ENCODE peak calls at places on chromosomes 4 and X, in seven cellular contexts. One of them, this sample, is unnamed.

GRCh38 chr4:77582716-77583115 is 22.9 kb upstream of the CXCL13 start:
- DNase-seq in MCF 10A: no peak
- DNase-seq in A673: no peak
- DNase-seq in kidney tubule cell: peak; percentile 76
- DNase-seq in hepatic stellate cell: no peak
- DNase-seq in iris pigment epithelial cell: no peak
- DNase-seq in lower leg skin: no peak
- DNase-seq in this sample: no peak

GRCh38 chrX:31397119-31397518 is 325.3 kb upstream of the FTHL17 start:
- DNase-seq in lower leg skin: no peak
- DNase-seq in MCF 10A: peak; percentile 22
- DNase-seq in A673: no peak
- DNase-seq in iris pigment epithelial cell: peak; percentile 20
- DNase-seq in hepatic stellate cell: peak; percentile 37
- DNase-seq in kidney tubule cell: peak; percentile 69
- DNase-seq in this sample: no peak

GRCh38 chrX:107700317-107700774 is 72.0 kb downstream of the PRPS1 start:
- DNase-seq in MCF 10A: peak; percentile 77
- DNase-seq in A673: peak; percentile 12
- DNase-seq in hepatic stellate cell: no peak
- DNase-seq in kidney tubule cell: peak; percentile 58
- DNase-seq in lower leg skin: peak; percentile 84
- DNase-seq in iris pigment epithelial cell: peak; percentile 93
- DNase-seq in this sample: no peak

GRCh38 chr4:123804171-123804721 is 407.7 kb downstream of the SPRY1 start:
- DNase-seq in iris pigment epithelial cell: no peak
- DNase-seq in A673: no peak
- DNase-seq in kidney tubule cell: peak; percentile 29
- DNase-seq in lower leg skin: no peak
- DNase-seq in MCF 10A: no peak
- DNase-seq in hepatic stellate cell: no peak
- DNase-seq in this sample: no peak

GRCh38 chrX:51440365-51440764 is 56.0 kb downstream of the NUDT11 start:
- DNase-seq in hepatic stellate cell: no peak
- DNase-seq in MCF 10A: no peak
- DNase-seq in kidney tubule cell: no peak
- DNase-seq in iris pigment epithelial cell: no peak
- DNase-seq in lower leg skin: no peak
- DNase-seq in A673: no peak
- DNase-seq in this sample: no peak

GRCh38 chr4:15413010-15413622 is 14.7 kb upstream of the C1QTNF7 start:
- DNase-seq in lower leg skin: no peak
- DNase-seq in hepatic stellate cell: no peak
- DNase-seq in kidney tubule cell: no peak
- DNase-seq in iris pigment epithelial cell: no peak
- DNase-seq in MCF 10A: peak; percentile 44
- DNase-seq in A673: no peak
- DNase-seq in this sample: no peak

GRCh38 chr4:168923526-168924194 is 86.4 kb downstream of the CBR4 start:
- DNase-seq in iris pigment epithelial cell: peak; percentile 80
- DNase-seq in hepatic stellate cell: peak; percentile 57
- DNase-seq in kidney tubule cell: peak; percentile 71
- DNase-seq in MCF 10A: peak; percentile 78
- DNase-seq in A673: peak; percentile 83
- DNase-seq in lower leg skin: no peak
- DNase-seq in this sample: peak; percentile 45

GRCh38 chr4:156970501-156971167 is 965 bp downstream of the PDGFC start:
- DNase-seq in lower leg skin: peak; percentile 94
- DNase-seq in hepatic stellate cell: peak; percentile 72
- DNase-seq in MCF 10A: peak; percentile 83
- DNase-seq in iris pigment epithelial cell: peak; percentile 73
- DNase-seq in A673: peak; percentile 86
- DNase-seq in kidney tubule cell: peak; percentile 72
- DNase-seq in this sample: peak; percentile 57

GRCh38 chr4:13701937-13702446 is 74.5 kb upstream of the BOD1L1 start:
- DNase-seq in kidney tubule cell: peak; percentile 87
- DNase-seq in iris pigment epithelial cell: peak; percentile 69
- DNase-seq in A673: no peak
- DNase-seq in hepatic stellate cell: no peak
- DNase-seq in lower leg skin: no peak
- DNase-seq in MCF 10A: peak; percentile 89
- DNase-seq in this sample: peak; percentile 8

GRCh38 chr4:2353222-2354107 is 65.0 kb downstream of the ZFYVE28 start:
- DNase-seq in iris pigment epithelial cell: no peak
- DNase-seq in A673: no peak
- DNase-seq in lower leg skin: peak; percentile 80
- DNase-seq in kidney tubule cell: no peak
- DNase-seq in MCF 10A: no peak
- DNase-seq in hepatic stellate cell: no peak
- DNase-seq in this sample: no peak

GRCh38 chrX:65574356-65574755 is 39.8 kb upstream of the LAS1L start:
- DNase-seq in MCF 10A: no peak
- DNase-seq in hepatic stellate cell: no peak
- DNase-seq in kidney tubule cell: no peak
- DNase-seq in lower leg skin: peak; percentile 23
- DNase-seq in iris pigment epithelial cell: no peak
- DNase-seq in A673: no peak
- DNase-seq in this sample: no peak

GRCh38 chrX:1451676-1452496 is 823 bp downstream of the ASMTL start:
- DNase-seq in MCF 10A: no peak
- DNase-seq in A673: no peak
- DNase-seq in lower leg skin: peak; percentile 84
- DNase-seq in hepatic stellate cell: no peak
- DNase-seq in kidney tubule cell: no peak
- DNase-seq in iris pigment epithelial cell: no peak
- DNase-seq in this sample: no peak

GRCh38 chr4:55733874-55734437 is 85.6 kb upstream of the EXOC1L start:
- DNase-seq in MCF 10A: peak; percentile 96
- DNase-seq in A673: peak; percentile 3
- DNase-seq in lower leg skin: peak; percentile 93
- DNase-seq in iris pigment epithelial cell: peak; percentile 40
- DNase-seq in kidney tubule cell: peak; percentile 87
- DNase-seq in hepatic stellate cell: no peak
- DNase-seq in this sample: no peak

GRCh38 chr4:125762537-125762936 is 447.8 kb downstream of the FAT4 start:
- DNase-seq in A673: no peak
- DNase-seq in iris pigment epithelial cell: peak; percentile 7
- DNase-seq in hepatic stellate cell: no peak
- DNase-seq in MCF 10A: no peak
- DNase-seq in kidney tubule cell: no peak
- DNase-seq in lower leg skin: no peak
- DNase-seq in this sample: no peak

GRCh38 chr4:43234626-43235025 is 342.1 kb downstream of the GRXCR1 start:
- DNase-seq in kidney tubule cell: no peak
- DNase-seq in MCF 10A: no peak
- DNase-seq in hepatic stellate cell: peak; percentile 20
- DNase-seq in lower leg skin: no peak
- DNase-seq in iris pigment epithelial cell: no peak
- DNase-seq in A673: no peak
- DNase-seq in this sample: no peak

GRCh38 chrX:6891404-6891803 is 256.1 kb upstream of the STS start:
- DNase-seq in hepatic stellate cell: no peak
- DNase-seq in kidney tubule cell: no peak
- DNase-seq in lower leg skin: no peak
- DNase-seq in iris pigment epithelial cell: no peak
- DNase-seq in MCF 10A: no peak
- DNase-seq in A673: no peak
- DNase-seq in this sample: no peak

GRCh38 chr4:113209652-113210320 is 160.3 kb downstream of the ANK2 start:
- DNase-seq in MCF 10A: no peak
- DNase-seq in kidney tubule cell: peak; percentile 50
- DNase-seq in hepatic stellate cell: no peak
- DNase-seq in lower leg skin: no peak
- DNase-seq in A673: no peak
- DNase-seq in iris pigment epithelial cell: no peak
- DNase-seq in this sample: no peak

GRCh38 chr4:15883611-15884243 is 54.8 kb downstream of the FGFBP1 start:
- DNase-seq in kidney tubule cell: no peak
- DNase-seq in MCF 10A: no peak
- DNase-seq in A673: no peak
- DNase-seq in hepatic stellate cell: no peak
- DNase-seq in lower leg skin: no peak
- DNase-seq in iris pigment epithelial cell: no peak
- DNase-seq in this sample: no peak

GRCh38 chr4:126405369-126405982 is 1090.7 kb downstream of the FAT4 start:
- DNase-seq in kidney tubule cell: peak; percentile 32
- DNase-seq in MCF 10A: peak; percentile 27
- DNase-seq in A673: peak; percentile 61
- DNase-seq in iris pigment epithelial cell: peak; percentile 53
- DNase-seq in hepatic stellate cell: no peak
- DNase-seq in lower leg skin: no peak
- DNase-seq in this sample: no peak

GRCh38 chr4:106201373-106201772 is 114.6 kb downstream of the TBCK start:
- DNase-seq in iris pigment epithelial cell: peak; percentile 17
- DNase-seq in lower leg skin: no peak
- DNase-seq in A673: peak; percentile 55
- DNase-seq in hepatic stellate cell: no peak
- DNase-seq in kidney tubule cell: peak; percentile 38
- DNase-seq in MCF 10A: peak; percentile 27
- DNase-seq in this sample: peak; percentile 3

GRCh38 chrX:3094261-3094660 is 53.0 kb downstream of the ARSF start:
- DNase-seq in A673: no peak
- DNase-seq in hepatic stellate cell: peak; percentile 3
- DNase-seq in kidney tubule cell: peak; percentile 6
- DNase-seq in iris pigment epithelial cell: peak; percentile 16
- DNase-seq in MCF 10A: peak; percentile 28
- DNase-seq in lower leg skin: no peak
- DNase-seq in this sample: no peak

GRCh38 chrX:48498374-48498809 is 10.4 kb upstream of the PORCN start:
- DNase-seq in MCF 10A: peak; percentile 59
- DNase-seq in lower leg skin: no peak
- DNase-seq in iris pigment epithelial cell: peak; percentile 59
- DNase-seq in kidney tubule cell: peak; percentile 97
- DNase-seq in A673: no peak
- DNase-seq in hepatic stellate cell: peak; percentile 65
- DNase-seq in this sample: peak; percentile 8

GRCh38 chr4:79413486-79413885 is 5.5 kb upstream of the GK2 start:
- DNase-seq in lower leg skin: no peak
- DNase-seq in kidney tubule cell: no peak
- DNase-seq in MCF 10A: no peak
- DNase-seq in hepatic stellate cell: no peak
- DNase-seq in iris pigment epithelial cell: no peak
- DNase-seq in A673: no peak
- DNase-seq in this sample: no peak

GRCh38 chr4:112183252-112183651 is 38.0 kb downstream of the FAM241A start:
- DNase-seq in A673: no peak
- DNase-seq in lower leg skin: no peak
- DNase-seq in hepatic stellate cell: no peak
- DNase-seq in kidney tubule cell: no peak
- DNase-seq in MCF 10A: no peak
- DNase-seq in iris pigment epithelial cell: peak; percentile 81
- DNase-seq in this sample: no peak

This sample was measured in amniotic stem cell.